ENCODE peak calls at places on chromosomes 7 and 10, in ten cellular contexts. Z is activated T-cell treated with anti-CD3 and anti-CD28 coated beads for 1 hour, T is T-helper 1 cell, U is foreskin keratinocyte, V is GM20000, G is NCI-H187, Q is anterior cingulate cortex, Y is iris pigment epithelial cell, X is thoracic aorta, B is GM12864. P is an unnamed sample.

GRCh38 chr7:69204936-69205335 is 393.3 kb upstream of the AUTS2 start:
- DNase-seq in Z (no peak), T (no peak), U (no peak), V (no peak), G (no peak), Q (no peak), Y (no peak), X (no peak), B (no peak), P (no peak)

GRCh38 chr7:150988230-150989226 is 2.3 kb upstream of the NOS3 start:
- DNase-seq in Z (peak; percentile 62), T (peak; percentile 56), U (no peak), V (peak; percentile 83), G (peak; percentile 61), Q (no peak), Y (no peak), X (no peak), B (no peak), P (peak; percentile 86)

GRCh38 chr10:87771871-87772500 is 46.0 kb downstream of the ATAD1 start:
- DNase-seq in Z (no peak), T (no peak), U (no peak), V (peak; percentile 15), G (no peak), Q (no peak), Y (peak; percentile 32), X (no peak), B (no peak), P (no peak)

GRCh38 chr7:21221130-21221529 is 206.8 kb upstream of the SP4 start:
- DNase-seq in Z (no peak), T (no peak), U (no peak), V (no peak), G (no peak), Q (no peak), Y (no peak), X (no peak), B (no peak), P (no peak)

GRCh38 chr7:12754179-12754578 is 66.7 kb downstream of the ARL4A start:
- DNase-seq in Z (no peak), T (no peak), U (no peak), V (no peak), G (no peak), Q (no peak), Y (no peak), X (no peak), B (no peak), P (no peak)

GRCh38 chr10:44997105-44997748 is 3.5 kb upstream of the ZNF22 start:
- DNase-seq in Z (no peak), T (no peak), U (no peak), V (no peak), G (no peak), Q (no peak), Y (no peak), X (no peak), B (no peak), P (no peak)

GRCh38 chr7:68235937-68236336 is 1239.3 kb downstream of the TYW1 start:
- DNase-seq in Z (no peak), T (no peak), U (no peak), V (no peak), G (no peak), Q (no peak), Y (no peak), X (no peak), B (no peak), P (no peak)

GRCh38 chr7:144011458-144012230 is 11.5 kb downstream of the OR6B1 start:
- DNase-seq in Z (no peak), T (no peak), U (no peak), V (no peak), G (no peak), Q (no peak), Y (no peak), X (no peak), B (no peak), P (no peak)

GRCh38 chr10:12241810-12242529 is 46.0 kb downstream of the CDC123 start:
- DNase-seq in Z (no peak), T (no peak), U (peak; percentile 82), V (peak; percentile 68), G (no peak), Q (no peak), Y (peak; percentile 55), X (no peak), B (no peak), P (no peak)

GRCh38 chr10:60662917-60663614 is 115.2 kb upstream of the CDK1 start:
- DNase-seq in Z (no peak), T (no peak), U (no peak), V (no peak), G (no peak), Q (no peak), Y (peak; percentile 75), X (no peak), B (no peak), P (no peak)

GRCh38 chr7:130930710-130931109 is 196.7 kb upstream of the KLF14 start:
- DNase-seq in Z (no peak), T (no peak), U (no peak), V (no peak), G (no peak), Q (no peak), Y (no peak), X (no peak), B (no peak), P (no peak)

GRCh38 chr10:120978589-120979252 is 127.6 kb downstream of the WDR11 start:
- DNase-seq in Z (no peak), T (no peak), U (peak; percentile 64), V (no peak), G (no peak), Q (no peak), Y (peak; percentile 65), X (no peak), B (no peak), P (no peak)

GRCh38 chr7:133755922-133756321 is 371.2 kb upstream of the LRGUK start:
- DNase-seq in Z (no peak), T (no peak), U (no peak), V (no peak), G (no peak), Q (no peak), Y (no peak), X (no peak), B (no peak), P (no peak)

GRCh38 chr10:123262456-123262855 is 108.3 kb downstream of the BUB3 start:
- DNase-seq in Z (no peak), T (no peak), U (no peak), V (no peak), G (no peak), Q (no peak), Y (no peak), X (no peak), B (no peak), P (no peak)

GRCh38 chr10:6200588-6201510 is 1.9 kb upstream of the PFKFB3 start:
- DNase-seq in Z (peak; percentile 35), T (no peak), U (peak; percentile 13), V (peak; percentile 53), G (no peak), Q (no peak), Y (peak; percentile 44), X (no peak), B (no peak), P (peak; percentile 41)

GRCh38 chr10:23291551-23292334 is 52.9 kb downstream of the C10orf67 start:
- DNase-seq in Z (no peak), T (no peak), U (no peak), V (no peak), G (no peak), Q (no peak), Y (no peak), X (no peak), B (no peak), P (no peak)